ENCODE peak calls at places on chromosomes 5 and 9, in ten cellular contexts. W is brain microvascular endothelial cell, P is GM23338, L is IMR-90, T is kidney epithelial cell, F is GM12864, D is A549, U is thoracic aorta, V is choroid plexus epithelial cell, H is endodermal cell. O is an unnamed sample.

GRCh38 chr5:72523960-72524582 is 16.9 kb upstream of the ZNF366 start:
- DNase-seq in W (peak; percentile 61), P (peak; percentile 77), L (peak; percentile 88), T (peak; percentile 49), F (peak; percentile 62), D (no peak), U (no peak), V (peak; percentile 95), H (no peak), O (peak; percentile 39)

GRCh38 chr9:108163321-108164005 is 673.9 kb upstream of the KLF4 start:
- DNase-seq in W (no peak), P (peak; percentile 2), L (peak; percentile 18), T (no peak), F (no peak), D (no peak), U (no peak), V (no peak), H (no peak), O (no peak)

GRCh38 chr9:109771084-109771483 is 8.9 kb upstream of the PALM2AKAP2 start:
- DNase-seq in W (no peak), P (peak; percentile 75), L (peak; percentile 78), T (peak; percentile 57), F (no peak), D (no peak), U (no peak), V (peak; percentile 59), H (peak; percentile 55), O (no peak)

GRCh38 chr5:90477073-90477472 is 2.4 kb downstream of the POLR3G start:
- DNase-seq in W (no peak), P (peak; percentile 85), L (no peak), T (no peak), F (no peak), D (no peak), U (no peak), V (peak; percentile 28), H (peak; percentile 86), O (no peak)

GRCh38 chr5:150137997-150138396 is 17.6 kb downstream of the PDGFRB start:
- DNase-seq in W (no peak), P (no peak), L (peak; percentile 65), T (no peak), F (no peak), D (no peak), U (no peak), V (peak; percentile 64), H (no peak), O (no peak)

GRCh38 chr5:80963966-80964481 is 3.9 kb downstream of the RASGRF2 start:
- DNase-seq in W (peak; percentile 22), P (no peak), L (peak; percentile 82), T (no peak), F (no peak), D (no peak), U (no peak), V (peak; percentile 59), H (no peak), O (no peak)

GRCh38 chr5:14672508-14673394 is 8.2 kb downstream of the OTULIN start:
- DNase-seq in W (no peak), P (peak; percentile 30), L (peak; percentile 35), T (no peak), F (no peak), D (no peak), U (no peak), V (no peak), H (no peak), O (no peak)

GRCh38 chr9:130110166-130110565 is 56.5 kb downstream of the GPR107 start:
- DNase-seq in W (no peak), P (peak; percentile 62), L (no peak), T (no peak), F (no peak), D (no peak), U (no peak), V (no peak), H (peak; percentile 68), O (no peak)

GRCh38 chr9:124306098-124306735 is 48.5 kb downstream of the NEK6 start:
- DNase-seq in W (peak; percentile 86), P (no peak), L (peak; percentile 96), T (peak; percentile 78), F (no peak), D (peak; percentile 82), U (no peak), V (peak; percentile 92), H (no peak), O (no peak)

GRCh38 chr9:3136999-3137675 is 293.2 kb upstream of the PUM3 start:
- DNase-seq in W (no peak), P (no peak), L (no peak), T (no peak), F (no peak), D (no peak), U (no peak), V (no peak), H (no peak), O (no peak)

GRCh38 chr5:73448451-73449136 is at the start of gene FOXD1:
- DNase-seq in W (peak; percentile 95), P (peak; percentile 91), L (peak; percentile 97), T (peak; percentile 77), F (no peak), D (peak; percentile 77), U (peak; percentile 75), V (peak; percentile 99), H (peak; percentile 95), O (peak; percentile 50)

GRCh38 chr5:169395136-169395535 is 94.2 kb upstream of the SLIT3 start:
- DNase-seq in W (no peak), P (no peak), L (no peak), T (no peak), F (no peak), D (no peak), U (no peak), V (no peak), H (no peak), O (no peak)

GRCh38 chr9:78026947-78027346 is 4.7 kb downstream of the GNAQ start:
- DNase-seq in W (no peak), P (no peak), L (peak; percentile 63), T (no peak), F (no peak), D (no peak), U (no peak), V (peak; percentile 65), H (no peak), O (no peak)

GRCh38 chr9:78021692-78022091 is 9.9 kb downstream of the GNAQ start:
- DNase-seq in W (no peak), P (peak; percentile 41), L (no peak), T (no peak), F (no peak), D (no peak), U (no peak), V (peak; percentile 70), H (peak; percentile 59), O (no peak)

GRCh38 chr9:78025186-78025585 is 6.4 kb downstream of the GNAQ start:
- DNase-seq in W (no peak), P (no peak), L (no peak), T (no peak), F (no peak), D (no peak), U (no peak), V (no peak), H (no peak), O (no peak)

GRCh38 chr9:78026416-78026815 is 5.2 kb downstream of the GNAQ start:
- DNase-seq in W (no peak), P (no peak), L (no peak), T (no peak), F (no peak), D (no peak), U (no peak), V (no peak), H (no peak), O (peak; percentile 80)

DNA sequence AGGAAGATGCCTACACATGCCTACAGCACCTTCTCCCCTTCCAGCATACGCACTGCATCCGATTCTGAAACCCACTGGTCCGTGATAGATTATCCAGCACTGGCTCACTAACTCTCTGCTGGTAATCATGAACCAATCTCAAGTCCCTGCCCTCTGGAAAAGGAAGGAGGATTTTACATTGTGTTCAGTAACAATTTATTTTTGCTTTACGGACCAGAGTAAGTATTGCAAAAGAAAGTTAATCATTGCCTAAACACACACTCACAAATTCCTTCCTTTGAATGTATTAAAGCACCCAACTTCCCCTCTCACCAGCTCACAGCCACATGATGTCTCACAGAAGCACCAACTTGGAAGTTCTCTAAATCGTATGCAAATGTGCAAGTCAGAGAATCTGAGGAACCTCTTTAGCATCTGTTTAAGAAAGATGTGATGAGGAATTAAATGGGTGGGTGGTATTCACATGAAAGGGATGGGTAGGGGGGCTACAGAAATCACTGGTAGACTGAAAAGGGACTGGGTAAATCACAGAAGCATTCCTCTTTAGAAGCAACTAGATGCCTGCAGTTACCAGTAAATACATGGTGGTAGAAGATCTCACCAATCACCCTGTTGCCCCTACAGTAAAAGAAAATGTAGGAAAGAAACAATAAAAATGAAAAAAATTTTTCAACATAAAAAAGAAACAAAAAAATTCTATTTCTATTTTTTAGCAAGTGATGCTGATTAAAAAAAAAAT is 8.4 kb downstream of the GNAQ start:
- DNase-seq in W (no peak), P (peak; percentile 22), L (peak; percentile 82), T (peak; percentile 95), F (no peak), D (no peak), U (no peak), V (peak; percentile 91), H (no peak), O (peak; percentile 99)
- H3K4me3 ChIP-seq in W (no peak overlapping the region), P (peak overlapping the region; percentile 7), L (no peak overlapping the region), T (no peak overlapping the region), F (no peak overlapping the region), D (peak overlapping the region; percentile 11), U (peak overlapping the region; percentile 63), V (no peak overlapping the region), H (no peak overlapping the region), O (peak overlapping the region; percentile 38)

GRCh38 chr5:108164574-108164973 is 217.3 kb downstream of the FBXL17 start:
- DNase-seq in W (no peak), P (no peak), L (no peak), T (no peak), F (no peak), D (no peak), U (no peak), V (no peak), H (no peak), O (no peak)
- H3K4me3 ChIP-seq in W (no peak overlapping the region), P (no peak overlapping the region), L (no peak overlapping the region), T (no peak overlapping the region), F (no peak overlapping the region), D (no peak overlapping the region), U (no peak overlapping the region), V (no peak overlapping the region), H (no peak overlapping the region), O (no peak overlapping the region)

GRCh38 chr5:10678236-10678635 is 82.8 kb downstream of the DAP start:
- DNase-seq in W (no peak), P (no peak), L (no peak), T (no peak), F (no peak), D (no peak), U (no peak), V (no peak), H (no peak), O (no peak)
- H3K4me3 ChIP-seq in W (no peak overlapping the region), P (no peak overlapping the region), L (no peak overlapping the region), T (no peak overlapping the region), F (no peak overlapping the region), D (no peak overlapping the region), U (no peak overlapping the region), V (no peak overlapping the region), H (no peak overlapping the region), O (no peak overlapping the region)

DNA sequence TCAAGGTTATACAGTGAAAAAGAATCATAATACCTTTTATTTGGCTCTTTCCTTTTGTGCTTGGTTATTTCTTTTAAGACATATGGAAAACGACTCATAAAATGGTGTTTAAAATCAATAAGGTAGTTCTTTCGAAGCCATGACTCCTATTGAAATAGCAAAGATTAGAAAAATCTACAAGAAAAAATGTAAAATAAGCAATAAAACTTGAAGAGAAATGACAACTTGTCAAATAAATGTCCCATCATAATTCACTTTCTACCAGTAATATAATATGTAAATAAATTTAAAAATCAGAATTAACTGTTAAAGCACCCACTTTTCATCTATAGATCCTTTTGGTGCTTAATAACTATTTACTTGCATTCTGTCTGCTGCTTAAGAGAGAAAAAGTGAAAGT is 12.5 kb downstream of the TEX10 start:
- DNase-seq in W (no peak), P (no peak), L (no peak), T (no peak), F (no peak), D (no peak), U (no peak), V (no peak), H (no peak), O (no peak)
- H3K4me3 ChIP-seq in W (no peak overlapping the region), P (no peak overlapping the region), L (no peak overlapping the region), T (no peak overlapping the region), F (no peak overlapping the region), D (no peak overlapping the region), U (no peak overlapping the region), V (no peak overlapping the region), H (no peak overlapping the region), O (no peak overlapping the region)

O was measured in epithelial cell of proximal tubule.